ENCODE peak calls at places on chromosomes 7 and 10, in six cellular contexts. I is HCT116, Y is GM23248, H is neural progenitor cell, X is PC-3, J is SK-N-SH. Q is an unnamed sample.

GRCh38 chr10:100829103-100829870 is 83.5 kb upstream of the SLF2 start:
- DNase-seq in Y (peak), H (peak), X (peak), I (no peak), J (peak), Q (peak)

GRCh38 chr10:107546239-107546638 is 381.7 kb upstream of the SORCS1 start:
- DNase-seq in H (no peak), I (no peak), X (peak), J (peak), Y (peak), Q (no peak)

GRCh38 chr10:14838582-14839304 is 637 bp downstream of the HSPA14 start:
- DNase-seq in X (no peak), J (peak), H (peak), I (no peak), Y (peak), Q (peak)

GRCh38 chr7:150336746-150337145 is 4.7 kb downstream of the RARRES2 start:
- DNase-seq in Y (no peak), J (no peak), I (no peak), X (no peak), H (no peak), Q (no peak)

GRCh38 chr7:5354460-5355279 is 69.0 kb downstream of the TNRC18 start:
- DNase-seq in H (no peak), I (no peak), X (peak), Y (peak), J (peak), Q (peak)

GRCh38 chr7:158261362-158262235 is 326.0 kb downstream of the PTPRN2 start:
- DNase-seq in X (no peak), I (no peak), H (no peak), J (no peak), Y (no peak), Q (no peak)

GRCh38 chr7:73626814-73627213 is 2.5 kb upstream of the MLXIPL start:
- DNase-seq in J (no peak), X (peak), Y (peak), I (no peak), H (peak), Q (no peak)

GRCh38 chr7:157897686-157898085 is 560.9 kb downstream of the DNAJB6 start:
- DNase-seq in H (peak), Y (no peak), J (peak), I (no peak), X (no peak), Q (no peak)

GRCh38 chr7:104960741-104961479 is 53.1 kb upstream of the KMT2E start:
- DNase-seq in H (no peak), Y (peak), J (no peak), X (no peak), I (no peak), Q (no peak)

GRCh38 chr7:121488251-121488650 is 92.1 kb upstream of the FAM3C start:
- DNase-seq in J (no peak), Y (no peak), I (no peak), X (peak), H (no peak), Q (no peak)

GRCh38 chr7:132469264-132469663 is 107.0 kb downstream of the PLXNA4 start:
- DNase-seq in H (no peak), J (no peak), X (peak), I (no peak), Y (no peak), Q (no peak)

GRCh38 chr7:104971290-104972071 is 42.5 kb upstream of the KMT2E start:
- DNase-seq in Y (peak), I (no peak), H (no peak), J (no peak), X (peak), Q (no peak)

GRCh38 chr7:44388089-44388970 is 62.9 kb upstream of the CAMK2B start:
- DNase-seq in J (no peak), I (no peak), H (no peak), X (no peak), Y (no peak), Q (no peak)

GRCh38 chr7:21572331-21572730 is 29.5 kb downstream of the DNAH11 start:
- DNase-seq in J (no peak), Y (no peak), X (no peak), I (no peak), H (no peak), Q (no peak)

GRCh38 chr7:101690061-101690460 is 61.0 kb upstream of the MYL10 start:
- DNase-seq in X (no peak), H (no peak), J (no peak), Y (peak), I (no peak), Q (no peak)

GRCh38 chr10:60537697-60538096 is 148.0 kb upstream of the ANK3 start:
- DNase-seq in J (no peak), X (peak), H (no peak), I (peak), Y (peak), Q (no peak)

GRCh38 chr10:83289373-83289772 is 849.9 kb upstream of the GHITM start:
- DNase-seq in Y (no peak), X (no peak), I (no peak), J (peak), H (peak), Q (no peak)

GRCh38 chr10:74868392-74868791 is 42.0 kb downstream of the KAT6B start:
- DNase-seq in H (no peak), Y (no peak), X (no peak), J (no peak), I (no peak), Q (no peak)
- TF ChIP-seq EZH2phosphoT487 in H (no peak), Y (no peak), X (no peak), J (no peak), I (no peak), Q (no peak)

DNA sequence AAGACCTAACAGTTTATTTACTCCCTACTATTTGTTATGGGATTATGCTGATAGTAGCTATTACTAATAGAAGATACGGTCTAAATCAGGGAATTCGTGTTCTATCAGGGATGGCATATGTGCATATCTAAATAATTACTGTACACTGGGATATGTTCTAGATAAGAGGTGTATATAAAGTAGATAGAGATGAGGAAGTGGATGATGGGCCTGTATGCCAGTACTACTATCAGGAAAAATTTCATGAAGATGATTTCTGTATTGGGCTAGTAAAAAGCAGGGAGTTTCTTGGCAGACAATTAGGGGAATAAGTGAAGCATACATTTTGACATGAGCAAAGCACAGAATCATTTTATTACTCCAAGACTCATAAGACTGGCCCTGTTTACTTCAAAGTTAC is 26.2 kb downstream of the PTPN12 start:
- DNase-seq in X (no peak), I (no peak), Y (no peak), H (no peak), J (no peak), Q (no peak)
- H3K9ac ChIP-seq in X (no peak), I (no peak), Y (no peak), H (no peak), J (no peak), Q (no peak)

GRCh38 chr10:1175956-1176565 is 119.9 kb downstream of the WDR37 start:
- DNase-seq in I (no peak), H (no peak), J (no peak), X (no peak), Y (no peak), Q (no peak)
- TF ChIP-seq EZH2phosphoT487 in I (no peak), H (no peak), J (no peak), X (no peak), Y (no peak), Q (no peak)

DNA sequence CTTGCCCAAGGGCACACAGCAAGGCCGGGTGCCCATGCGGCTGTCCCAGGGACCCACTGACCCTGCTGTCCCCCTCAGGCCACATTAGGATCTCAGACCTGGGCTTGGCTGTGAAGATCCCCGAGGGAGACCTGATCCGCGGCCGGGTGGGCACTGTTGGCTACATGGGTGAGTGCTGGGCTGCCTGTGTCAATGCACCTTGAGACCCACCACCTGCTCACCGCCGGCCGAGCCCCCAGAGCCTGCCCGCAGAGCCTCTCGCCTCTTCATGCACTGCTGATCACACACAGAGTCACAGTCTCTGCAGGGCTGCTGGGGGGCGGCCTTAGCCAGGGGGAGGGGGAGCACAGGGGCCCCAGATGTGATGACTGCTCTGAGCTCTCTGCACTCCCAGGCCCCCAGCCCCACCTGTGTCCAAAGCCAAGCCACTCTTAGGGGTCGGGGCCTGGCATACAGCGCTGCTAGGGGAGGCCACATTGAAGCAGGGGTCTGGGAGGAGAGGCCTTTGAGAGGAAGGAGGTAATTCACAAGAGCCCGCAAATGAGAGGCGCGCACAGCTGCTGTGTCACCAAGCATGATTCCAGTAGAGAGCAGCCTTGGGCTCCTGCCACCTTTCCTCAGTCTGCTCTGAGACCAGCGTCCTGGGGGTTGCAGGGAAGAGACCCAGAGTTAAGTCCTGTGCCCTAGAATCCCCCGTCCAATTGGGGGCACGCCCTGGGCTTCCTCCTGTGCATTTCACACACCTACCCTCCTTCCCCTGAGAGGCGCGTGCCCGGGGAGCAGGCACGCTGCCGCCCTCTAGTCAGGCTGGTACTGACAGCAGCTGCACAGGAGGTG is 100.4 kb downstream of the RGS10 start:
- DNase-seq in J (no peak), X (no peak), Y (no peak), I (no peak), H (peak), Q (no peak)
- H3K9ac ChIP-seq in J (no peak), X (no peak), Y (peak), I (no peak), H (no peak), Q (no peak)

GRCh38 chr7:138064856-138065357 is 11.4 kb upstream of the AKR1D1 start:
- DNase-seq in X (no peak), Y (peak), H (peak), J (no peak), I (no peak), Q (no peak)
- TF ChIP-seq EZH2phosphoT487 in X (no peak), Y (no peak), H (no peak), J (no peak), I (no peak), Q (no peak)

GRCh38 chr7:4230352-4230751 is 451.7 kb upstream of the FOXK1 start:
- DNase-seq in I (no peak), J (no peak), H (no peak), Y (no peak), X (no peak), Q (no peak)

GRCh38 chr7:4221043-4221442 is 461.1 kb upstream of the FOXK1 start:
- DNase-seq in I (no peak), Y (no peak), J (no peak), X (no peak), H (no peak), Q (no peak)

GRCh38 chr7:4225352-4225751 is 456.7 kb upstream of the FOXK1 start:
- DNase-seq in X (no peak), J (no peak), I (no peak), H (no peak), Y (no peak), Q (no peak)

GRCh38 chr7:4227105-4228010 is 454.7 kb upstream of the FOXK1 start:
- DNase-seq in X (no peak), H (peak), Y (no peak), J (no peak), I (no peak), Q (no peak)

DNA sequence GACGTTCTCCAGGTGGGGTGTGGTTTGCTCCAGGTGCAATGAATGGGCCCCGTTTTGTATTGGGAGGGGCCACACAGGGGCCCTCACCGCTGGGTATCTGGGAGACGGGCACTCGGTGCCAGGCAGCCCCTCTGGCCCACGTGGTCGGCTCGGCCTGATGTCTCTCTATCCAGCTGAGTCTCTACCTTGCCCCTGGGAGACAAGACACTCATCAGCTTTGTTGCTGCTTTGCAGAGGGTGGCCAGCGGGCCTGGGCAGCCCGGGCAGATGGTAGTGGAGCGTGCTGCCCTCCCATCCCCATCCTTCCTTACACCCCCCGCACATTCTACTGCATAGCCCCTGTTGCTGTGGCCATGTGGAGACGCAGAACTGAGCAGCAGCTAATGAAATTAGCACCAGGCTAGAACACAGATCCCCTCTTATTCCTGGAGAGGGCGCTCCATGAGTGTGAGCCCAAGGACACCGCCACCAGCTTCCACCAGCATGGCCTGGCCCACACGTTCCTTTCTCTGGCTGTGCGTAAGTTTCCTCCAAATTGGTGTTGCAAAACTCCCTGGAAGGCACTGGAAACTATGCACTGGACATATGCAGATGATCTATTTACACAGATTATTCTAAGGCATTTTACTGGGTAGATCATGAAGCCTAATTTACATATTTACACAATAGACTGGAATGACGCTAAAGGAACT is 455.8 kb upstream of the FOXK1 start:
- DNase-seq in X (peak), Y (no peak), H (peak), J (no peak), I (peak), Q (no peak)
- H3K9ac ChIP-seq in X (no peak), Y (no peak), H (no peak), J (no peak), I (no peak), Q (no peak)

DNA sequence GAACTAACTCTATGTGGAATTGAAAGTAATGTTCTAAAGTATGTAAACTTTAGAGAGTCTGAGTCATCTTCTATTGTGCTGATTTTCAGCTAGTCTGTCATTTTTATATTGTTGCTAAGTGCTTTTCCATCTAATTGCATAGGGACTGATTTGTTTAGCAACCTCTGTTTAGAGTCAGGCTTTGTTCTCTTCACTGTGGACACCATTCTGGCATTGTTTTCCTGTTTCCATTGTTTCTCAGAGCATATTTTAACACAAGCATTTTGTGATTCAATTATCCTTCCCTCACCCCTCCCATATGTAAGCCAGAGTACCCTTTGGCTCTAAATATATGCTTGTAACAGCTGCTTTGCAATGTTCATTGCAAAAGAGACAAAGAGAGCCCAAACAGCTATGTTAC is 748.4 kb upstream of the PHF14 start:
- DNase-seq in J (no peak), X (no peak), Y (no peak), H (peak), I (no peak), Q (no peak)
- TF ChIP-seq EZH2phosphoT487 in J (no peak), X (no peak), Y (no peak), H (no peak), I (no peak), Q (no peak)